ENCODE peak calls at places on chromosomes 11 and 22, in nine cellular contexts. One of them, this sample, is unnamed. For H3K4me1, the result is how much of the 10 kb centered on the place peaks cover.

GRCh38 chr22:49299821-49300231 is 527.8 kb downstream of the BRD1 start:
- DNase-seq in PC-3: no peak
- DNase-seq in K562: no peak
- DNase-seq in HCT116: no peak
- DNase-seq in endothelial cell of umbilical vein: no peak
- DNase-seq in neuronal stem cell: no peak
- DNase-seq in fibroblast of lung: no peak
- DNase-seq in hepatocyte: no peak
- DNase-seq in OCI-LY7: no peak
- DNase-seq in this sample: no peak

GRCh38 chr11:21564813-21565212 is 628.1 kb upstream of the ANO5 start:
- DNase-seq in PC-3: no peak
- DNase-seq in K562: no peak
- DNase-seq in HCT116: no peak
- DNase-seq in endothelial cell of umbilical vein: no peak
- DNase-seq in neuronal stem cell: no peak
- DNase-seq in fibroblast of lung: no peak
- DNase-seq in hepatocyte: peak
- DNase-seq in OCI-LY7: no peak
- DNase-seq in this sample: no peak

GRCh38 chr22:39634530-39635399 is 64.2 kb downstream of the CACNA1I start:
- DNase-seq in PC-3: peak
- DNase-seq in K562: peak
- DNase-seq in HCT116: peak
- DNase-seq in endothelial cell of umbilical vein: peak
- DNase-seq in neuronal stem cell: no peak
- DNase-seq in fibroblast of lung: peak
- DNase-seq in hepatocyte: peak
- DNase-seq in OCI-LY7: no peak
- DNase-seq in this sample: peak

GRCh38 chr22:18065256-18065655 is 12.5 kb upstream of the PEX26 start:
- DNase-seq in PC-3: peak
- DNase-seq in K562: no peak
- DNase-seq in HCT116: no peak
- DNase-seq in endothelial cell of umbilical vein: no peak
- DNase-seq in neuronal stem cell: no peak
- DNase-seq in fibroblast of lung: no peak
- DNase-seq in hepatocyte: no peak
- DNase-seq in OCI-LY7: peak
- DNase-seq in this sample: no peak

GRCh38 chr22:42522546-42522945 is 3.0 kb upstream of the RRP7A start:
- DNase-seq in PC-3: no peak
- DNase-seq in K562: no peak
- DNase-seq in HCT116: no peak
- DNase-seq in endothelial cell of umbilical vein: no peak
- DNase-seq in neuronal stem cell: no peak
- DNase-seq in fibroblast of lung: no peak
- DNase-seq in hepatocyte: no peak
- DNase-seq in OCI-LY7: no peak
- DNase-seq in this sample: no peak

GRCh38 chr22:36442506-36443197 is 38.8 kb downstream of the TXN2 start:
- DNase-seq in PC-3: no peak
- DNase-seq in K562: no peak
- DNase-seq in HCT116: no peak
- DNase-seq in endothelial cell of umbilical vein: no peak
- DNase-seq in neuronal stem cell: no peak
- DNase-seq in fibroblast of lung: no peak
- DNase-seq in hepatocyte: peak
- DNase-seq in OCI-LY7: no peak
- DNase-seq in this sample: no peak

GRCh38 chr22:26162961-26163360 is 6.3 kb upstream of the SEZ6L start:
- DNase-seq in PC-3: no peak
- DNase-seq in K562: no peak
- DNase-seq in HCT116: no peak
- DNase-seq in endothelial cell of umbilical vein: no peak
- DNase-seq in neuronal stem cell: no peak
- DNase-seq in fibroblast of lung: no peak
- DNase-seq in hepatocyte: no peak
- DNase-seq in OCI-LY7: no peak
- DNase-seq in this sample: no peak

GRCh38 chr11:117096140-117096972 is 1.9 kb downstream of the SIK3 start:
- DNase-seq in PC-3: no peak
- DNase-seq in K562: no peak
- DNase-seq in HCT116: no peak
- DNase-seq in endothelial cell of umbilical vein: no peak
- DNase-seq in neuronal stem cell: no peak
- DNase-seq in fibroblast of lung: peak
- DNase-seq in hepatocyte: peak
- DNase-seq in OCI-LY7: peak
- DNase-seq in this sample: no peak

GRCh38 chr11:121365304-121365703 is 72.7 kb downstream of the SC5D start:
- DNase-seq in PC-3: no peak
- DNase-seq in K562: no peak
- DNase-seq in HCT116: no peak
- DNase-seq in endothelial cell of umbilical vein: no peak
- DNase-seq in neuronal stem cell: no peak
- DNase-seq in fibroblast of lung: no peak
- DNase-seq in hepatocyte: no peak
- DNase-seq in OCI-LY7: no peak
- DNase-seq in this sample: no peak

GRCh38 chr11:62560566-62561103 is 13.1 kb downstream of the EEF1G start:
- DNase-seq in PC-3: peak
- DNase-seq in K562: peak
- DNase-seq in HCT116: peak
- DNase-seq in endothelial cell of umbilical vein: peak
- DNase-seq in neuronal stem cell: peak
- DNase-seq in fibroblast of lung: peak
- DNase-seq in hepatocyte: peak
- DNase-seq in OCI-LY7: peak
- DNase-seq in this sample: peak

GRCh38 chr11:95923441-95923729 is 522 bp downstream of the MTMR2 start:
- DNase-seq in PC-3: peak
- DNase-seq in K562: no peak
- DNase-seq in HCT116: no peak
- DNase-seq in endothelial cell of umbilical vein: no peak
- DNase-seq in neuronal stem cell: no peak
- DNase-seq in fibroblast of lung: peak
- DNase-seq in hepatocyte: peak
- DNase-seq in OCI-LY7: no peak
- DNase-seq in this sample: no peak

GRCh38 chr11:1778141-1778911 is 14.6 kb upstream of the CTSD start:
- DNase-seq in PC-3: peak
- DNase-seq in K562: peak
- DNase-seq in HCT116: no peak
- DNase-seq in endothelial cell of umbilical vein: no peak
- DNase-seq in neuronal stem cell: no peak
- DNase-seq in fibroblast of lung: no peak
- DNase-seq in hepatocyte: no peak
- DNase-seq in OCI-LY7: no peak
- DNase-seq in this sample: no peak

GRCh38 chr11:19422257-19422656 is 181.5 kb upstream of the E2F8 start:
- DNase-seq in PC-3: no peak
- DNase-seq in K562: no peak
- DNase-seq in HCT116: no peak
- DNase-seq in endothelial cell of umbilical vein: no peak
- DNase-seq in neuronal stem cell: no peak
- DNase-seq in fibroblast of lung: no peak
- DNase-seq in hepatocyte: no peak
- DNase-seq in OCI-LY7: no peak
- DNase-seq in this sample: no peak

GRCh38 chr22:19406281-19406811 is 25.2 kb downstream of the HIRA start:
- DNase-seq in PC-3: no peak
- DNase-seq in K562: peak
- DNase-seq in HCT116: no peak
- DNase-seq in endothelial cell of umbilical vein: no peak
- DNase-seq in neuronal stem cell: no peak
- DNase-seq in fibroblast of lung: no peak
- DNase-seq in hepatocyte: no peak
- DNase-seq in OCI-LY7: no peak
- DNase-seq in this sample: no peak

GRCh38 chr11:29343465-29344333 is 673.1 kb downstream of the KCNA4 start:
- DNase-seq in PC-3: peak
- DNase-seq in K562: peak
- DNase-seq in HCT116: peak
- DNase-seq in endothelial cell of umbilical vein: peak
- DNase-seq in neuronal stem cell: peak
- DNase-seq in fibroblast of lung: peak
- DNase-seq in hepatocyte: peak
- DNase-seq in OCI-LY7: peak
- DNase-seq in this sample: no peak

GRCh38 chr11:93510196-93510898 is 32.8 kb downstream of the SMCO4 start:
- DNase-seq in PC-3: no peak
- DNase-seq in K562: no peak
- DNase-seq in HCT116: no peak
- DNase-seq in endothelial cell of umbilical vein: no peak
- DNase-seq in neuronal stem cell: no peak
- DNase-seq in fibroblast of lung: no peak
- DNase-seq in hepatocyte: no peak
- DNase-seq in OCI-LY7: no peak
- DNase-seq in this sample: no peak
- H3K4me2 ChIP-seq in PC-3: no peak
- H3K4me2 ChIP-seq in K562: no peak
- H3K4me2 ChIP-seq in HCT116: no peak
- H3K4me2 ChIP-seq in endothelial cell of umbilical vein: no peak
- H3K4me2 ChIP-seq in neuronal stem cell: no peak
- H3K4me2 ChIP-seq in fibroblast of lung: no peak
- H3K4me2 ChIP-seq in hepatocyte: no peak
- H3K4me2 ChIP-seq in OCI-LY7: no peak
- H3K4me2 ChIP-seq in this sample: no peak

DNA sequence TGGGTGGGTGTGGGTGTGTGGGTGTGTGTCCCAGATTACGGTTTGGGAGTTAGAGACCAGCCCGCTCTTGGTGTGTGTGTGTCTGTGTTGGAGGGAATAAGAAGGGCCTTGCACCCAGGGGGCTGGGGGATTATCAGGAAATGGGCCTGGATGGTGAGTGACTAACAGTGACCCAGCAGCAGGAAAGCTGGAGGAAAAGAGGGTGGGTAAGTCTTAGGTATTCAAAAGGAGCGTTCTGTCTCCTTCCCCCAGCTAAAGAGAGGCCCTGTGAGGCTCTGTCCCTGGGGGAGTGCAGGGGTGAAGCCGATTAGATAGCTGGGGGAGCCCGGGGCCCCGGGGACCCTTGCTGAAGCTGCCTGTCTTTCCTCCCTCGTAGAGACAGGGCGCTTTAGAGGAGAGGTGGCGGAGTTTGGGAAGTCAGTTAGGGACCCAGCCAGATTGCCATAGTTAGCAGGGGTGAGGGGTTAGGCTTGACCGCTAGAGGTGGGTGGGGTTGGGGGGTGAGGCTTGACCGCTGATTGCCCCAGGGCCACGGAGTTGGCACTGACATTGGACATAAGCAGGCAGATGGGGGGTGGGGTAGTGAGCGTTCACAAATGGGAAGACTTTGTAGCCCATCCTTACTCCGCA is 1.5 kb downstream of the OAF start:
- DNase-seq in PC-3: peak
- DNase-seq in K562: peak
- DNase-seq in HCT116: no peak
- DNase-seq in endothelial cell of umbilical vein: peak
- DNase-seq in neuronal stem cell: no peak
- DNase-seq in fibroblast of lung: no peak
- DNase-seq in hepatocyte: no peak
- DNase-seq in OCI-LY7: no peak
- DNase-seq in this sample: no peak
- H3K4me1 ChIP-seq in PC-3: half or more
- H3K4me1 ChIP-seq in K562: under half
- H3K4me1 ChIP-seq in HCT116: under half
- H3K4me1 ChIP-seq in endothelial cell of umbilical vein: under half
- H3K4me1 ChIP-seq in neuronal stem cell: under half
- H3K4me1 ChIP-seq in fibroblast of lung: under half
- H3K4me1 ChIP-seq in hepatocyte: half or more
- H3K4me1 ChIP-seq in OCI-LY7: under half
- H3K4me1 ChIP-seq in this sample: under half

GRCh38 chr11:9759519-9760179 is 95.8 kb downstream of the SWAP70 start:
- DNase-seq in PC-3: peak
- DNase-seq in K562: peak
- DNase-seq in HCT116: peak
- DNase-seq in endothelial cell of umbilical vein: peak
- DNase-seq in neuronal stem cell: no peak
- DNase-seq in fibroblast of lung: peak
- DNase-seq in hepatocyte: peak
- DNase-seq in OCI-LY7: peak
- DNase-seq in this sample: peak
- H3K4me2 ChIP-seq in PC-3: peak
- H3K4me2 ChIP-seq in K562: peak
- H3K4me2 ChIP-seq in HCT116: peak
- H3K4me2 ChIP-seq in endothelial cell of umbilical vein: no peak
- H3K4me2 ChIP-seq in neuronal stem cell: no peak
- H3K4me2 ChIP-seq in fibroblast of lung: peak
- H3K4me2 ChIP-seq in hepatocyte: peak
- H3K4me2 ChIP-seq in OCI-LY7: peak
- H3K4me2 ChIP-seq in this sample: peak

DNA sequence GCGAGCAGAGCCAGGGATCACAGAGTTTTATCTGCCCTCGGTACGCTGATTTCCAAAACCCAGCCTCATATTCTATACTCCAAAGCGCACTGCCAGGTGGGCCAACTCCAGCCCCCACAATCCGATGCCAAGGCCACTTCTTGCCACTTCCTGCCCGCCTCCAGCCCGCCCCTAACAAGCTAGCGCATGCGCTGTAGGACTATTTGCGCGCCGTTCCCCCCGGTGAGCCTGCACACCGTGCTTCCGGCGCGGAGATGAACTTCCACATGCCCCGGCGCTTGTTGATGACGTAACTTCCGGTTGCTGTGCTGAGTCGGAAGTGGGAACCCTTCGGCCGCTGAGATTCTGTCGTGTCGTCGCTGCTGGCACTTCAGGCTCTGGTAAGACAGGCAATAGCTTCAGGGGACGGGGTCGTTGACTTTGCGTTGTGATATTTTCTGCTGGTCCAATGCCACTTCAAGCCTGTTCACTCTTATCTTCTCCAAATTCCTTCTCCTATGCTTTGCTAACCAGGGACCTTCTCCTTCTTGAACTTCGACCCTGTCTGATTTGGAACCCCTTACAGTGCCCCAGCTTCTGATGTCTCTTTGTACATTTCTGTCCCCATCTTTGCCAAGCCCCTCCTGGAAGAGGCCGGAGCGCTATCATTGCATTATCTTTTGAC is at the start of gene UBE4A:
- DNase-seq in PC-3: peak
- DNase-seq in K562: peak
- DNase-seq in HCT116: peak
- DNase-seq in endothelial cell of umbilical vein: peak
- DNase-seq in neuronal stem cell: peak
- DNase-seq in fibroblast of lung: peak
- DNase-seq in hepatocyte: peak
- DNase-seq in OCI-LY7: peak
- DNase-seq in this sample: peak
- H3K4me1 ChIP-seq in PC-3: under half
- H3K4me1 ChIP-seq in K562: under half
- H3K4me1 ChIP-seq in HCT116: under half
- H3K4me1 ChIP-seq in endothelial cell of umbilical vein: under half
- H3K4me1 ChIP-seq in neuronal stem cell: under half
- H3K4me1 ChIP-seq in fibroblast of lung: under half
- H3K4me1 ChIP-seq in hepatocyte: under half
- H3K4me1 ChIP-seq in OCI-LY7: under half
- H3K4me1 ChIP-seq in this sample: under half

This sample was measured in astrocyte.